ENCODE peak calls at places on chromosomes 4 and X, in eight cellular contexts. B, X, M, Y, A, S, J and Q are unnamed samples.
A peak's percentile ranks its signal among the peaks of the same experiment; 100 is the strongest.

GRCh38 chr4:113445286-113445685 is 316.3 kb downstream of the CAMK2D start:
- DNase-seq in X (peak; percentile 38), S (no peak), B (peak; percentile 83), Y (peak; percentile 51), M (no peak), A (no peak), J (peak; percentile 71), Q (peak; percentile 85)

GRCh38 chrX:1493877-1494510 is 41.3 kb upstream of the ASMTL start:
- DNase-seq in J (no peak), A (no peak), Y (no peak), S (peak; percentile 83), X (no peak), M (no peak), B (no peak), Q (no peak)

GRCh38 chrX:128601706-128602105 is 549.5 kb upstream of the ACTRT1 start:
- DNase-seq in S (no peak), B (no peak), A (no peak), J (no peak), M (no peak), Y (no peak), X (no peak), Q (no peak)

GRCh38 chr4:139875456-139875855 is 209.8 kb downstream of the MGST2 start:
- DNase-seq in M (no peak), A (no peak), J (no peak), B (no peak), X (no peak), Y (no peak), S (no peak), Q (no peak)

GRCh38 chr4:879730-880079 is 52.4 kb downstream of the GAK start:
- DNase-seq in B (no peak), X (no peak), S (no peak), A (no peak), Y (no peak), J (no peak), M (no peak), Q (no peak)

GRCh38 chrX:18769812-18770573 is 62.5 kb downstream of the PPEF1 start:
- DNase-seq in M (no peak), S (no peak), Y (no peak), J (no peak), A (no peak), X (no peak), B (no peak), Q (no peak)

GRCh38 chrX:24890677-24891076 is 125.1 kb downstream of the ARX start:
- DNase-seq in J (no peak), S (no peak), Y (no peak), A (no peak), M (no peak), X (no peak), B (no peak), Q (no peak)

GRCh38 chrX:69262036-69262905 is 97.0 kb upstream of the PJA1 start:
- DNase-seq in A (no peak), M (no peak), Y (no peak), S (no peak), B (no peak), X (no peak), J (no peak), Q (no peak)

GRCh38 chr4:32189130-32189529 is 1469.0 kb downstream of the PCDH7 start:
- DNase-seq in B (no peak), Y (no peak), A (peak; percentile 11), S (no peak), X (no peak), J (no peak), M (no peak), Q (no peak)

GRCh38 chr4:140152015-140152703 is 1.8 kb downstream of the MAML3 start:
- DNase-seq in A (peak; percentile 68), X (peak; percentile 68), M (no peak), Y (peak; percentile 61), B (no peak), J (no peak), S (peak; percentile 93), Q (peak; percentile 86)

GRCh38 chr4:16001484-16001858 is 38.5 kb upstream of the FGFBP2 start:
- DNase-seq in A (peak; percentile 46), J (peak; percentile 77), X (peak; percentile 33), Y (peak; percentile 29), B (peak; percentile 73), S (no peak), M (peak; percentile 45), Q (peak; percentile 89)

GRCh38 chrX:152892499-152892898 is 5.4 kb upstream of the ZNF185 start:
- DNase-seq in X (no peak), J (no peak), S (no peak), Y (no peak), M (no peak), B (no peak), A (no peak), Q (no peak)

GRCh38 chr4:123952530-123953274 is 556.1 kb downstream of the SPRY1 start:
- DNase-seq in B (no peak), Y (no peak), X (no peak), J (no peak), A (no peak), S (no peak), M (no peak), Q (no peak)

GRCh38 chrX:68443155-68443868 is 10.0 kb upstream of the OPHN1 start:
- DNase-seq in M (no peak), X (peak; percentile 21), S (no peak), B (peak; percentile 67), J (peak; percentile 64), A (no peak), Y (no peak), Q (no peak)

GRCh38 chr4:159382875-159383568 is 280.1 kb downstream of the RAPGEF2 start:
- DNase-seq in S (no peak), J (no peak), A (no peak), X (no peak), M (no peak), Y (no peak), B (peak; percentile 73), Q (no peak)
- H3K4me3 ChIP-seq in S (no peak overlapping the region), J (no peak overlapping the region), A (no peak overlapping the region), X (peak overlapping the region; percentile 8), M (no peak overlapping the region), Y (peak overlapping the region; percentile 35), B (peak overlapping the region; percentile 30), Q (no peak overlapping the region)

DNA sequence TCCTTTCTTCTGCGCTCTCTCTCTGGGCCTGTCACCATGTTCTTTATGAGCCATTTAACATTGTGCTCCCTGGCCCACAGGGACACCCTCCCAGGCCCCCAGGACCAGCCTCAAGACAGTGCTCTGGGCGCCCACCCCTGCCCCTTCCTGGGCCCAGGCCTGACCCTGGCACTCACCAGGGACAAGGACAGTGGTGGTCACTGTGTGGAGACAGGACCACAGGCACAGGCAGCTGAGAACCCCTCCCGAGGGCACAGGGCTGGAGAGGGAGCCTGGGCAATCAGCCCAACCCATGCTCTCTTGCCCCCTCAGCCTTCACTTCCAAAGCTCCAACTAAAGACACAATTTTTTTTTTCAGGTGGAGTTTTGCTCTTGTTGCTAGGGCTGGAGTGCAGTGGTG is 218.2 kb upstream of the PSAPL1 start:
- DNase-seq in B (no peak), J (no peak), Y (no peak), A (no peak), X (no peak), M (no peak), S (peak; percentile 67), Q (no peak)
- H3K27ac ChIP-seq in B (no peak overlapping the region), J (no peak overlapping the region), Y (no peak overlapping the region), A (no peak overlapping the region), X (no peak overlapping the region), M (no peak overlapping the region), S (peak overlapping the region; percentile 40), Q (no peak overlapping the region)

DNA sequence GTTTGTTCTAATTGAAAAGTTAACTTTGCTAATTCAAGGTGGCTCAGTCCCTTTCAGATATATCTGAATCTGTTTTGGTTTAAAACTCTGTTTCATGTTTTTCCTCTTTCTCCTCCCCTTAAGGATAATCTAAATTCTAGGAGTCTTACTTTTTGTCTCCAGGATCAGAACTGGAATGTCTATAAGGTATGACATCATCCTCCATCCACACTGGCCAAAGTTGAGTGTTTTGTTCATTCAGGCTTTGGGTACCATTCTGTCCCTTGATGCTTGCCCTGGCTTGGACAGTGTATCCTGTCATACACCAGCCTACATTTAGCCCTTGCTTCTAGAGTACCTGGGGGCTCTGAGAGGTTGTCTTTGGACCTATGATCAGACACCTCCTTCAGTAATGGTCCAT is 56.8 kb upstream of the ANTXR2 start:
- DNase-seq in X (no peak), B (no peak), A (no peak), S (no peak), J (no peak), Y (no peak), M (no peak), Q (no peak)
- H3K4me3 ChIP-seq in X (no peak overlapping the region), B (no peak overlapping the region), A (no peak overlapping the region), S (no peak overlapping the region), J (no peak overlapping the region), Y (no peak overlapping the region), M (no peak overlapping the region), Q (no peak overlapping the region)

DNA sequence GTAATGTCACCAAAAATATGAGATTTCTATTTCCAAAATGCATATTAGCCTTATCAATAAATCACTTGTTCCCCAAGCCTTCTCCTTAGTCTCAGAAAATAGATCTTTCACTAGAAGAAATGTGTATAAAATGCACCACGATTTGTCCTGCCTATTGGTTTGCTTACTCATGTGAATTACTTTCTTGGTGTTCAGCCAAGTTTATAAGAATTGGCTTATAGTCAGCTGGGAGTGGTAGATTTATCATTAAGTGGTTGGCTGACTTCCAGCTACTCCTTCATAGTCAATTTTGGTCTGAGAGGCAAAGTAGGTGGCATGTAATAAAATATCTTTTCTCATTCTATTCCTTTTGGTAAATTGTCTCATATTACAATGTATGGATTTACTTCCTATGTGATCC is 1.3 kb downstream of the SULT1E1 start:
- DNase-seq in A (no peak), S (no peak), M (no peak), Y (no peak), J (no peak), X (no peak), B (peak; percentile 77), Q (no peak)
- H3K27ac ChIP-seq in A (no peak overlapping the region), S (no peak overlapping the region), M (no peak overlapping the region), Y (no peak overlapping the region), J (no peak overlapping the region), X (no peak overlapping the region), B (no peak overlapping the region), Q (no peak overlapping the region)